ENCODE peak calls at places on chromosomes 16 and 17, in eight cellular contexts. One of them, this sample, is unnamed.

GRCh38 chr16:1973461-1974156 is 1.8 kb downstream of the TBL3 start:
- DNase-seq in body of pancreas: no peak
- DNase-seq in adrenal gland: no peak
- DNase-seq in GM12878: no peak
- DNase-seq in stomach: no peak
- DNase-seq in Peyer's patch: no peak
- DNase-seq in tibial nerve: no peak
- DNase-seq in lower leg skin: no peak
- DNase-seq in this sample: no peak

GRCh38 chr16:84763629-84764028 is 56.2 kb upstream of the CRISPLD2 start:
- DNase-seq in stomach: no peak
- DNase-seq in tibial nerve: no peak
- DNase-seq in Peyer's patch: no peak
- DNase-seq in GM12878: no peak
- DNase-seq in lower leg skin: no peak
- DNase-seq in adrenal gland: no peak
- DNase-seq in body of pancreas: no peak
- DNase-seq in this sample: no peak

GRCh38 chr17:20073056-20073979 is 64.2 kb downstream of the SPECC1 start:
- DNase-seq in body of pancreas: peak
- DNase-seq in lower leg skin: peak
- DNase-seq in stomach: peak
- DNase-seq in GM12878: no peak
- DNase-seq in tibial nerve: peak
- DNase-seq in adrenal gland: peak
- DNase-seq in Peyer's patch: no peak
- DNase-seq in this sample: no peak

GRCh38 chr17:1399366-1399678 is 700 bp downstream of the YWHAE start:
- DNase-seq in tibial nerve: no peak
- DNase-seq in body of pancreas: no peak
- DNase-seq in lower leg skin: no peak
- DNase-seq in stomach: peak
- DNase-seq in GM12878: no peak
- DNase-seq in Peyer's patch: no peak
- DNase-seq in adrenal gland: no peak
- DNase-seq in this sample: no peak

GRCh38 chr17:43651621-43652480 is 9.9 kb downstream of the MEOX1 start:
- DNase-seq in tibial nerve: no peak
- DNase-seq in body of pancreas: no peak
- DNase-seq in Peyer's patch: no peak
- DNase-seq in GM12878: no peak
- DNase-seq in adrenal gland: no peak
- DNase-seq in lower leg skin: no peak
- DNase-seq in stomach: no peak
- DNase-seq in this sample: no peak

GRCh38 chr17:35284955-35285354 is 42.1 kb downstream of the SLFN5 start:
- DNase-seq in GM12878: no peak
- DNase-seq in tibial nerve: no peak
- DNase-seq in stomach: no peak
- DNase-seq in body of pancreas: no peak
- DNase-seq in lower leg skin: no peak
- DNase-seq in adrenal gland: no peak
- DNase-seq in Peyer's patch: no peak
- DNase-seq in this sample: no peak

GRCh38 chr16:75256059-75256870 is 4.8 kb upstream of the BCAR1 start:
- DNase-seq in tibial nerve: no peak
- DNase-seq in adrenal gland: no peak
- DNase-seq in GM12878: no peak
- DNase-seq in body of pancreas: peak
- DNase-seq in lower leg skin: peak
- DNase-seq in stomach: peak
- DNase-seq in Peyer's patch: no peak
- DNase-seq in this sample: no peak

GRCh38 chr17:17161121-17161520 is 45.0 kb downstream of the PLD6 start:
- DNase-seq in Peyer's patch: no peak
- DNase-seq in lower leg skin: no peak
- DNase-seq in body of pancreas: no peak
- DNase-seq in tibial nerve: no peak
- DNase-seq in GM12878: no peak
- DNase-seq in stomach: no peak
- DNase-seq in adrenal gland: no peak
- DNase-seq in this sample: no peak

GRCh38 chr16:75110637-75111513 is 5.7 kb downstream of the LDHD start:
- DNase-seq in GM12878: peak
- DNase-seq in lower leg skin: peak
- DNase-seq in tibial nerve: peak
- DNase-seq in stomach: peak
- DNase-seq in Peyer's patch: peak
- DNase-seq in adrenal gland: peak
- DNase-seq in body of pancreas: peak
- DNase-seq in this sample: peak

GRCh38 chr16:17273142-17273561 is 197.6 kb downstream of the XYLT1 start:
- DNase-seq in stomach: no peak
- DNase-seq in GM12878: no peak
- DNase-seq in Peyer's patch: no peak
- DNase-seq in tibial nerve: peak
- DNase-seq in lower leg skin: no peak
- DNase-seq in body of pancreas: peak
- DNase-seq in adrenal gland: peak
- DNase-seq in this sample: no peak

DNA sequence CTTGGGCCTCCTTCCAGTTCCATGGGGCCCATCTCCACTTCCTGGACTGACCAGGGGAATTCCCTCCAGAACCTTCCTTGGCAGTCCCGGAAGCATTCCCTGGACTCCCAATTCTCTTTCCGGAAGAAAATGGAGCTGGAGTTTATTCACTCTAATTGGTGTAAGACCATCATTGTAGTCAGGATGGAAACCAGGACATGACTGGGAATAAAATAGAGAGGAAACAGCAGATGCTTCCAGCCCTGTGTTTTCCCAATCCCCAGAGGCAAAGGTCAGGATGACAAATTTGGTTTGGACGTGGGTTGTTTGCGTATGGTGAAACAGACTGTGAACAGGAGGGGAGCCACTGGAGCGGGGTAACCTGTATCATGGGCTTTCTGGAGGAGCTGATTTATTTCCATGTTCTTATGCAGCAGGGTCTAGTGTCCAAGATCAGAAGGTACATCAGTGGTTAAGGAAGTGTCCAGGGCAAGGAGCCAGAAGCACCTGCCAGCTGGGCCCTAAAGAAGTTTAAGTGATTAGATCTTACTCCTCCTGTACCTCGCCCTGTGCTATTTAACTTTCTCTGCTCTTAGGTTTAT is 8.5 kb upstream of the LONP2 start:
- DNase-seq in GM12878: no peak
- DNase-seq in adrenal gland: no peak
- DNase-seq in lower leg skin: no peak
- DNase-seq in stomach: no peak
- DNase-seq in tibial nerve: no peak
- DNase-seq in Peyer's patch: no peak
- DNase-seq in body of pancreas: no peak
- DNase-seq in this sample: no peak
- TF ChIP-seq POLR2A in GM12878: no peak
- TF ChIP-seq POLR2A in adrenal gland: no peak
- TF ChIP-seq POLR2A in lower leg skin: no peak
- TF ChIP-seq POLR2A in stomach: no peak
- TF ChIP-seq POLR2A in tibial nerve: no peak
- TF ChIP-seq POLR2A in Peyer's patch: no peak
- TF ChIP-seq POLR2A in body of pancreas: no peak
- TF ChIP-seq POLR2A in this sample: no peak

GRCh38 chr16:13203725-13204124 is 302.3 kb downstream of the SHISA9 start:
- DNase-seq in lower leg skin: no peak
- DNase-seq in tibial nerve: no peak
- DNase-seq in adrenal gland: no peak
- DNase-seq in GM12878: no peak
- DNase-seq in body of pancreas: no peak
- DNase-seq in stomach: no peak
- DNase-seq in Peyer's patch: no peak
- DNase-seq in this sample: no peak
- TF ChIP-seq CTCF in lower leg skin: no peak
- TF ChIP-seq CTCF in tibial nerve: no peak
- TF ChIP-seq CTCF in adrenal gland: no peak
- TF ChIP-seq CTCF in GM12878: no peak
- TF ChIP-seq CTCF in body of pancreas: no peak
- TF ChIP-seq CTCF in stomach: no peak
- TF ChIP-seq CTCF in Peyer's patch: no peak
- TF ChIP-seq CTCF in this sample: no peak

GRCh38 chr16:66830422-66831404 is at the start of gene NAE1:
- DNase-seq in tibial nerve: peak
- DNase-seq in Peyer's patch: peak
- DNase-seq in adrenal gland: peak
- DNase-seq in body of pancreas: peak
- DNase-seq in stomach: peak
- DNase-seq in lower leg skin: peak
- DNase-seq in GM12878: peak
- DNase-seq in this sample: no peak
- TF ChIP-seq POLR2A in tibial nerve: peak
- TF ChIP-seq POLR2A in Peyer's patch: peak
- TF ChIP-seq POLR2A in adrenal gland: peak
- TF ChIP-seq POLR2A in body of pancreas: peak
- TF ChIP-seq POLR2A in stomach: peak
- TF ChIP-seq POLR2A in lower leg skin: peak
- TF ChIP-seq POLR2A in GM12878: peak
- TF ChIP-seq POLR2A in this sample: peak

DNA sequence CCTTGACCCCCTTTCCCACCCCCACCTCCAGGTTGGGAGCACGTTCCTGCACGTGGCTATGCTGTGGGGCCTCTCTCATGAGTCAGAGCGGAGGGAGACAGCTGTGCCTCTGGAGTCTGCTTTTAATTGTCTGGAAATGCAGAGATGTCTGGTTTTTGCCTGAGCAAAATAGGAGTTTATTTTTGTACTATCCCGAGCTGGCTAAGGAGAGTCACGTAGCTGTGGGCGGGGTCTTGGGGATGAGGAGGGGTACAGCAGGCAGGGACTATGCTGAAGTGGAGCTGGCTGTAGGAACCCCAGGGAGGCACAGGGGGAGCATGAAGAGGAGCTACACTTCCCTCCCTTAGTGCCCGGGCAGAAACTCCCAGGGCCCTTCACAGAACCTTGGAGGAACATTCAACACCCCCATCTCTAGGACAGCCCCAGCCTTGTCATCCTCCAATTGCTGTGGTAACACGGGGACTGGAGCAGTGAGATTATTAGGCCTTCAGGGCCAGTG is 44.7 kb upstream of the LGALS9 start:
- DNase-seq in stomach: no peak
- DNase-seq in lower leg skin: no peak
- DNase-seq in tibial nerve: no peak
- DNase-seq in GM12878: no peak
- DNase-seq in Peyer's patch: no peak
- DNase-seq in body of pancreas: no peak
- DNase-seq in adrenal gland: no peak
- DNase-seq in this sample: no peak
- TF ChIP-seq CTCF in stomach: no peak
- TF ChIP-seq CTCF in lower leg skin: no peak
- TF ChIP-seq CTCF in tibial nerve: no peak
- TF ChIP-seq CTCF in GM12878: no peak
- TF ChIP-seq CTCF in Peyer's patch: no peak
- TF ChIP-seq CTCF in body of pancreas: no peak
- TF ChIP-seq CTCF in adrenal gland: no peak
- TF ChIP-seq CTCF in this sample: no peak

GRCh38 chr17:60502145-60502544 is 23.9 kb downstream of the APPBP2 start:
- DNase-seq in stomach: no peak
- DNase-seq in adrenal gland: no peak
- DNase-seq in lower leg skin: no peak
- DNase-seq in body of pancreas: no peak
- DNase-seq in tibial nerve: no peak
- DNase-seq in GM12878: no peak
- DNase-seq in Peyer's patch: no peak
- DNase-seq in this sample: no peak

GRCh38 chr17:60496051-60496450 is 30.0 kb downstream of the APPBP2 start:
- DNase-seq in adrenal gland: no peak
- DNase-seq in Peyer's patch: no peak
- DNase-seq in lower leg skin: no peak
- DNase-seq in body of pancreas: no peak
- DNase-seq in tibial nerve: no peak
- DNase-seq in stomach: no peak
- DNase-seq in GM12878: no peak
- DNase-seq in this sample: no peak

GRCh38 chr17:60506312-60506711 is 19.7 kb downstream of the APPBP2 start:
- DNase-seq in body of pancreas: no peak
- DNase-seq in GM12878: no peak
- DNase-seq in lower leg skin: no peak
- DNase-seq in tibial nerve: no peak
- DNase-seq in stomach: no peak
- DNase-seq in adrenal gland: no peak
- DNase-seq in Peyer's patch: no peak
- DNase-seq in this sample: no peak

DNA sequence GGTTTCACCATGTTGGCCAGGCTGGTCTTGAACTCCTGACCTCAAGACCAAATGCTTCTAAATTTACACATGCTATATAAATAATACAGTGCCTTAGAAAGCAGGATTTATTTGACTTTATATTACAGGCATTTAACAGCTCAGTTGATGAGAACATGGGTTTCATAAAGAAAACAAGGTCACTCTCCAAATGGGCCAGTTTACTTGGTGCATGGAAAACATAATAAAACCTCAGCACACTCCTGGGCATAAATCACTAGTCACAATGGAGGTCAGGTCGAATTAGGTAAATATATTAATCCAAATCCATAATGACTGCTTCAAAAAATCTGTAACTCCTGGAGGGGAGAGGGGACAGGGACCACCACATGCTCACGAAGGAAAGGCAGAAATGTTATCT is 24.5 kb downstream of the APPBP2 start:
- DNase-seq in body of pancreas: no peak
- DNase-seq in GM12878: no peak
- DNase-seq in tibial nerve: no peak
- DNase-seq in adrenal gland: no peak
- DNase-seq in stomach: no peak
- DNase-seq in lower leg skin: no peak
- DNase-seq in Peyer's patch: no peak
- DNase-seq in this sample: no peak
- TF ChIP-seq POLR2A in body of pancreas: no peak
- TF ChIP-seq POLR2A in GM12878: no peak
- TF ChIP-seq POLR2A in tibial nerve: no peak
- TF ChIP-seq POLR2A in adrenal gland: no peak
- TF ChIP-seq POLR2A in stomach: no peak
- TF ChIP-seq POLR2A in lower leg skin: no peak
- TF ChIP-seq POLR2A in Peyer's patch: no peak
- TF ChIP-seq POLR2A in this sample: no peak